ENCODE peak calls at places on chromosomes 5 and 9, in five cellular contexts. T, N, D, C and Z are unnamed samples.

GRCh38 chr9:77454668-77455067 is 193.5 kb downstream of the GNA14 start:
- DNase-seq in C (no peak), D (no peak), N (peak; percentile 64), T (no peak), Z (no peak)

GRCh38 chr5:136308396-136308795 is 56.9 kb downstream of the TRPC7 start:
- DNase-seq in C (no peak), T (no peak), D (no peak), N (no peak), Z (no peak)

GRCh38 chr9:84153885-84154284 is 173.3 kb downstream of the RMI1 start:
- DNase-seq in T (no peak), C (no peak), N (peak; percentile 71), D (no peak), Z (no peak)

GRCh38 chr5:585962-586628 is 26.0 kb upstream of the CEP72 start:
- DNase-seq in N (no peak), T (no peak), D (no peak), C (no peak), Z (no peak)

GRCh38 chr5:78411596-78411995 is 51.2 kb downstream of the SCAMP1 start:
- DNase-seq in T (no peak), C (no peak), N (peak; percentile 37), D (no peak), Z (no peak)

GRCh38 chr9:37341704-37342103 is 80.8 kb upstream of the GRHPR start:
- DNase-seq in D (no peak), T (no peak), C (no peak), N (no peak), Z (no peak)

GRCh38 chr5:149799119-149799623 is 69.1 kb downstream of the PPARGC1B start:
- DNase-seq in T (peak; percentile 76), N (peak; percentile 90), C (peak; percentile 94), D (peak; percentile 74), Z (no peak)

GRCh38 chr5:156920861-156921431 is 42.1 kb downstream of the TIMD4 start:
- DNase-seq in C (no peak), T (no peak), N (no peak), D (no peak), Z (no peak)

GRCh38 chr5:66291771-66292170 is 147.7 kb downstream of the SREK1 start:
- DNase-seq in N (no peak), C (no peak), D (no peak), T (no peak), Z (no peak)

GRCh38 chr9:107587175-107587963 is 97.8 kb upstream of the KLF4 start:
- DNase-seq in T (peak; percentile 73), D (peak; percentile 88), C (no peak), N (no peak), Z (no peak)

GRCh38 chr5:148020247-148020646 is 43.5 kb upstream of the SPINK5 start:
- DNase-seq in D (no peak), T (no peak), N (no peak), C (no peak), Z (no peak)

GRCh38 chr5:154771383-154771901 is 16.3 kb downstream of the LARP1 start:
- DNase-seq in D (no peak), N (peak; percentile 92), C (no peak), T (peak; percentile 34), Z (no peak)

DNA sequence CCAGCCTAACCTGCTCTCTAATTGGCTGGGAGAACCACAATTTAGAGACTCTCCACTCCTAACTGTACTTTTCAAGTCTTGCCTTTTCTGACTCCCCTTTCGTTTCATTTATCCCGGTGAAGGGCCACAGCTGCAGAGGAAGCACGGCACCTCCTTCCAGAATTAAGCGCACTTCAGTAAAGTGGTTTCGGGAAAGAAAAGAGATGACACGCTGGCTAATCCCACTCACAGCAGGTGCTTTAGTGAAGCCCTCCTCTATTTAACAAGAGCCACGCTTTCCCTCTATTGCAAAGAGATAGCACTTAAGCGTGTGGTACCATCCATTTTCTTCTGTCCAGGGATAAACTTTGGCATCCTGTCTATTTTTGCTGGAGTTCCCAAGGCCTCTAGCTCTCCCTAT is 4.8 kb downstream of the DNAH5 start:
- DNase-seq in T (no peak), C (no peak), D (no peak), N (no peak), Z (no peak)
- TF ChIP-seq POLR2A in T (no peak), C (no peak), D (no peak), N (no peak), Z (no peak)

GRCh38 chr5:140113699-140114263 is at the start of gene PURA:
- DNase-seq in T (peak; percentile 96), D (peak; percentile 97), C (peak; percentile 92), N (peak; percentile 92), Z (peak; percentile 75)
- TF ChIP-seq POLR2A in T (no peak), D (peak; percentile 64), C (peak; percentile 85), N (peak; percentile 46), Z (no peak)

GRCh38 chr5:38446029-38446522 is 110.4 kb downstream of the LIFR start:
- DNase-seq in T (no peak), N (no peak), C (no peak), D (no peak), Z (no peak)
- TF ChIP-seq POLR2A in T (no peak), N (no peak), C (no peak), D (no peak), Z (no peak)

DNA sequence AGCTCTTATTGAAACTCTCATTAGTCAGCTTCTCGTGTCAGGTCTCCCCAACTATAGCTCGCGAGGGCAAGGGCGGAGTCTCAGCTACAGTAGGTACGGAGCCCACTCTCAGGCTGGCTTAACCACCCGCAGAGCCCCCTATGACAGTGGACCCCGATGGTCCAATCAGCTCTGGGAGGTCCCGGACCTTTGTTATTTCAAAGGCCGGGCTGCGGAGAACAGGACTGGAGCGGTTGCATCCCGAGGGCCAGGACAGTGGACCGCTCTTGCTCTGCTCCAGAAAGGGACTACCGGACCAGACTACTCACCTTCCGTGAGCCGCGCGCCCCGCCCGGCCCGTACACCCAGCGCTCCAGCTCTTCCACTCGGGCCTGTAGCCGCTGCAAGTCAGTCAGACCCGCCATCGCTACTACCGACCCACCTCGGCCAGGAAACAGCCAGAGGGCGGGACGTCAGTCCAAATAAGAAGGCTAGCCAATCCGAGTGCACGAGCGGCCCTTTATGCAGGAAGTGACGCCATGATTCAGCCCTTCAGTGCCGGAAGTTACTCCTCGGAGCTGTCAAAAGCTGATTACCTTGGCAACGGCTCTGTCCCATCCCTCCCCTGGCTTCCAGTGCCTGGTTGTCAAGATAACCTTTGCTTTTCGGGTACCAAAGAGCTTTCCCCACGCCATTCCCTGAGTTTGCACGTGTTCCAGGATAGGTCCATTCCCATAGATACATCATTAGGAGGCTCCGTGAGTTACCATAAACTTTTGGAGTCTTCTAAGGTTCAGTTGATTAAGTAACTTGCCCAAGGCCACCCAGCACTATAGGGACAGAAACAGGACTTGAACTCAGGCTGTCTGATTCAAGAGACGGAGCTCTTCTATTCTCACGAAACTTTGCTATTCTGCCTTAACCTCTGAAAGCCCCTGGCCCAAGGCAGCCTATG is at the start of gene DCTN3:
- DNase-seq in N (peak; percentile 94), D (peak; percentile 94), C (peak; percentile 97), T (peak; percentile 94), Z (peak; percentile 89)
- TF ChIP-seq POLR2A in N (peak; percentile 61), D (peak; percentile 65), C (peak; percentile 30), T (no peak), Z (peak; percentile 39)

DNA sequence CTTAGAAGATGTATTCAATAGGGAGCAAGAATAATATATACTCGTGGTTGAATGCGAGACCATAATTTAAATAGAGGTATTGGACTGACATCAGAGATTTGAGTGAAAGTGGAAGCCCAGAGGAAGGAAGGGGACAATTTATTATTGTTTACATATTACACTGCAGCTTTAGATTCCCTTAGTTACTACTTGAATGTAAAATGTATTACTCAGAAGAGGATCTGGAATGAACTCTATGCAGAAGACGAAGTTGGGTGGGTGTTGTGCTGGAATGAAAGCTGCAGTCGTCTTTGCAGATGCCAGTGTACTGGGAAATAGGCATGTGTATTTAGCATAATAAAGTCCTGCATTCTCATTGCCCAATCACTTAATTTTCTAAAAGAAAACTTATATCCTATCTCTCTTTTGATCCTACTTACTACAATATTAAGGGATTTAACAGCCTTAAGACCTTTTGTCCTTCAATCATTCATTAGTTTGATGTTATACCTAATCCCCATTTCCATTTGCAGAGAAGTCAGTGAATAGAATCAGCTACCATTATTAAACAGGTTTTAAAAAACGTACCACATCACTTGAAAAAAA is 570.7 kb upstream of the WWC1 start:
- DNase-seq in N (peak; percentile 83), T (no peak), C (no peak), D (no peak), Z (no peak)
- TF ChIP-seq POLR2A in N (no peak), T (no peak), C (no peak), D (no peak), Z (no peak)

GRCh38 chr9:112751059-112751795 is 667 bp downstream of the SNX30 start:
- DNase-seq in D (peak; percentile 68), C (peak; percentile 64), T (peak; percentile 40), N (peak; percentile 87), Z (no peak)

GRCh38 chr9:112750767-112751058 is 153 bp downstream of the SNX30 start:
- DNase-seq in N (no peak), D (no peak), C (no peak), T (no peak), Z (no peak)

GRCh38 chr9:112752334-112753110 is 2.0 kb downstream of the SNX30 start:
- DNase-seq in C (no peak), N (no peak), T (no peak), D (no peak), Z (no peak)

GRCh38 chr9:112748041-112748440 is 2.5 kb upstream of the SNX30 start:
- DNase-seq in N (no peak), T (no peak), D (no peak), C (no peak), Z (no peak)

DNA sequence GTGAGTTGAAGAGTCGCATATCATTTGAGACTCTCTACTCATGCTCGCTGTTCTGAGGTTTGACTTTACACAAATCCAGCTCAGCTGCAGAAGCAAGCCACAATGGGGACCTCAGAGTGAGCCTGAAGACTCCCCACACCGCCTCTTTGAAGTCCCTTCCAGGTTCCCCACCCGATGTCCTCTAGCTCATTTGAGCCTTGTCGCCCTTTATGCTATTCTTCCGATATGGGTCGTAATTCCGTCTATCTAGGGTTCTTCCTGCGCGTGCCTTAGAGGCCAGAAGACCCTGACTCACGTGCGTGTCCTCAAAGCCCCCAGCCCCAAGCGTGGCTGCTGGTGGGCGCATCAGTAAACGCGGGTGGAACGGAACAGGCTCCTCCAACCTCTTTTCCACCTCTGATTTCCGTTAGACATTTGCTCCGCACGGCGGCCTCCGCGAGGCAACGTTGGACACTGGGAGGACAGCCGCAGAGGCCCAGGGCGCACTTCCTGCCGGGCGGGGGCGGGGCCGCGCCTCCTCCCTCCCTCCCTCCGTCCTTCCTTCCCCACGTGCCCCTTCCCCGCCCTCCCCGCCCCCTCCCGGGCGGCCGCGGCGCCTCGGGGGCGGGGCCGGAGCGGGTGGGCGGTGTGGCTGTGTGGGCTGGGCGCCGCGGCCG is at the start of gene SNX30:
- DNase-seq in D (peak; percentile 94), N (peak; percentile 85), C (peak; percentile 84), T (peak; percentile 93), Z (peak; percentile 62)
- TF ChIP-seq POLR2A in D (peak; percentile 84), N (peak; percentile 75), C (peak; percentile 95), T (no peak), Z (peak; percentile 98)